ENCODE peak calls at places on chromosomes 11 and 22, in five cellular contexts. C is GM18507, E is prostate gland, R is HuH-7, G is NCI-H1436. T is an unnamed sample.
A peak's percentile ranks its signal among the peaks of the same experiment; 100 is the strongest.

GRCh38 chr11:2410616-2411015 is 10.1 kb downstream of the TSSC4 start:
- DNase-seq in C (no peak), E (no peak), R (no peak), G (no peak), T (no peak)

GRCh38 chr11:102837151-102837550 is 6.3 kb downstream of the MMP3 start:
- DNase-seq in C (no peak), E (no peak), R (no peak), G (no peak), T (no peak)

GRCh38 chr11:76860539-76861475 is at the start of gene ACER3:
- DNase-seq in C (peak; percentile 99), E (peak; percentile 87), R (peak; percentile 73), G (peak; percentile 80), T (peak; percentile 86)

GRCh38 chr22:43996170-43996980 is 27.7 kb upstream of the PARVB start:
- DNase-seq in C (peak; percentile 76), E (no peak), R (no peak), G (no peak), T (no peak)

GRCh38 chr11:126842038-126842437 is 158.5 kb downstream of the KIRREL3 start:
- DNase-seq in C (no peak), E (no peak), R (no peak), G (no peak), T (no peak)

GRCh38 chr11:623349-623869 is 1.3 kb downstream of the CDHR5 start:
- DNase-seq in C (no peak), E (no peak), R (no peak), G (no peak), T (no peak)

GRCh38 chr22:26707090-26707489 is 49.7 kb downstream of the MIAT start:
- DNase-seq in C (no peak), E (no peak), R (no peak), G (no peak), T (no peak)

GRCh38 chr11:970319-970871 is 44.7 kb downstream of the AP2A2 start:
- DNase-seq in C (no peak), E (no peak), R (no peak), G (no peak), T (no peak)

T was measured in NCI-H2081.